ENCODE peak calls at places on chromosomes 13 and 19, in six cellular contexts. F is tibial nerve, Z is transverse colon, V is dorsolateral prefrontal cortex, Q is neural progenitor cell, N is left ventricle myocardium inferior. T is an unnamed sample.

GRCh38 chr19:18590273-18591272 is 2.0 kb downstream of the REX1BD start:
- DNase-seq in F (peak), Z (peak), V (peak), Q (peak), N (no peak), T (no peak)

GRCh38 chr19:7272856-7273578 is 21.2 kb downstream of the INSR start:
- DNase-seq in F (no peak), Z (no peak), V (no peak), Q (no peak), N (no peak), T (peak)

GRCh38 chr13:32126756-32127155 is 95.2 kb downstream of the FRY start:
- DNase-seq in F (no peak), Z (no peak), V (no peak), Q (no peak), N (no peak), T (no peak)

GRCh38 chr19:10293637-10294367 is 4.0 kb downstream of the ICAM5 start:
- DNase-seq in F (no peak), Z (no peak), V (no peak), Q (peak), N (no peak), T (no peak)

GRCh38 chr13:28609936-28610335 is 49.0 kb upstream of the POMP start:
- DNase-seq in F (no peak), Z (no peak), V (no peak), Q (no peak), N (no peak), T (no peak)

GRCh38 chr13:21025539-21025938 is 35.8 kb downstream of the LATS2 start:
- DNase-seq in F (no peak), Z (no peak), V (no peak), Q (no peak), N (no peak), T (no peak)

GRCh38 chr19:1049106-1049505 is 9.2 kb downstream of the ABCA7 start:
- DNase-seq in F (no peak), Z (no peak), V (no peak), Q (no peak), N (no peak), T (no peak)

GRCh38 chr13:111031531-111031961 is 83.6 kb upstream of the ARHGEF7 start:
- DNase-seq in F (no peak), Z (peak), V (no peak), Q (no peak), N (no peak), T (no peak)

GRCh38 chr19:1097810-1098176 is 2.6 kb upstream of the POLR2E start:
- DNase-seq in F (no peak), Z (no peak), V (no peak), Q (no peak), N (no peak), T (no peak)

GRCh38 chr19:14048439-14049153 is 13.3 kb downstream of the PALM3 start:
- DNase-seq in F (peak), Z (peak), V (no peak), Q (peak), N (peak), T (peak)

GRCh38 chr19:56071151-56071550 is 49.9 kb downstream of the ZNF787 start:
- DNase-seq in F (no peak), Z (no peak), V (no peak), Q (peak), N (no peak), T (peak)

GRCh38 chr19:14405380-14405757 is 13.8 kb downstream of the DDX39A start:
- DNase-seq in F (no peak), Z (no peak), V (no peak), Q (peak), N (no peak), T (no peak)

GRCh38 chr19:38671654-38672053 is 24.2 kb downstream of the ACTN4 start:
- DNase-seq in F (no peak), Z (no peak), V (no peak), Q (no peak), N (no peak), T (no peak)

GRCh38 chr13:66578305-66578704 is 651.8 kb downstream of the PCDH9 start:
- DNase-seq in F (no peak), Z (no peak), V (no peak), Q (no peak), N (no peak), T (no peak)

GRCh38 chr13:25874907-25875306 is 176.9 kb downstream of the SHISA2 start:
- DNase-seq in F (no peak), Z (peak), V (no peak), Q (no peak), N (no peak), T (peak)

GRCh38 chr19:33157906-33158305 is 26.0 kb downstream of the WDR88 start:
- DNase-seq in F (no peak), Z (no peak), V (no peak), Q (no peak), N (no peak), T (peak)

GRCh38 chr13:32285633-32285965 is 29.6 kb downstream of the ZAR1L start:
- DNase-seq in F (no peak), Z (no peak), V (no peak), Q (no peak), N (no peak), T (no peak)

DNA sequence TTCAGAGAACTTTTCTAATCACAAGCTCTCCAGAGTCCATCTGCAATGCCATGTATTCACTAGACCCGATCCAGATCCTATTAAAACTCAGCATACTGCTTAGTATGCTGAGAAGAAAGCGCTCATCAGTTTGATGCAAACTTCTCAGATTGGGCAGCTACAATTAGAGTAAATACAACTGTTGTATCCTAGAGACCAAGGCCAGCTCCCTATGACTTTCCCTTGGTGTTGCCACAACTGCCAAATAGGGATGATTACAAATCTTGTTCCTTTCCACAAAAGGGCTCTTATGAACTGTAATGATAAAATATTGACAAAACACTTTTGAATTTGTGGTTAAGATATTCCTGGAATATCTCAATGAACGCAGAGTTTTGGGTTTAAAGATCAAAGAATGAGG is 191.2 kb downstream of the SPRY2 start:
- DNase-seq in F (no peak), Z (no peak), V (no peak), Q (no peak), N (no peak), T (no peak)
- H3K27ac ChIP-seq in F (no peak), Z (no peak), V (no peak), Q (no peak), N (no peak), T (no peak)

GRCh38 chr19:49952475-49952829 is 8.5 kb downstream of the SIGLEC11 start:
- DNase-seq in F (no peak), Z (no peak), V (no peak), Q (no peak), N (no peak), T (no peak)

GRCh38 chr19:49953376-49953775 is 7.6 kb downstream of the SIGLEC11 start:
- DNase-seq in F (no peak), Z (no peak), V (no peak), Q (no peak), N (no peak), T (peak)

GRCh38 chr19:49951806-49952474 is 9.0 kb downstream of the SIGLEC11 start:
- DNase-seq in F (no peak), Z (no peak), V (no peak), Q (no peak), N (no peak), T (no peak)

GRCh38 chr19:49954092-49954825 is 6.7 kb downstream of the SIGLEC11 start:
- DNase-seq in F (no peak), Z (no peak), V (no peak), Q (no peak), N (no peak), T (peak)

DNA sequence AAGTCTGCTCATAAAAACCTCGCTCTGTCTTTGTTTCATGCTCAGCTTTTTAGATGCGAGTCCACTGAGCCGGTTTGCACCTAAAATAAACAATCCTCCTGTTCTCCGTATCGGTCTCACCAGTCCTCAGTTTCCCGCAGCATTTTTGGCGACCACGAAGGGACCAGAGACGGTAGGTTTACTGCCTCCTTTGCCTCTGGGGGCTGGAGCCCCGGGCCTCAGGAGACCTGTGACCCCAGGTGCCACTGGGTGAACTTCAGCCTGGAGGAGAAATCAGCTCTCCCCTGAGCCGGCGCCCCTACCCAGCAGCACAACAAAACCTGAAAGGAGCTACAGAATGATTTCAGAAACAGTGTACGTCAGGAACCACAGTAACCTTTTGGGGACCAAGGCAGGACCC is 8.1 kb downstream of the SIGLEC11 start:
- DNase-seq in F (no peak), Z (no peak), V (no peak), Q (no peak), N (no peak), T (no peak)
- H3K27ac ChIP-seq in F (no peak), Z (peak), V (no peak), Q (no peak), N (no peak), T (no peak)

DNA sequence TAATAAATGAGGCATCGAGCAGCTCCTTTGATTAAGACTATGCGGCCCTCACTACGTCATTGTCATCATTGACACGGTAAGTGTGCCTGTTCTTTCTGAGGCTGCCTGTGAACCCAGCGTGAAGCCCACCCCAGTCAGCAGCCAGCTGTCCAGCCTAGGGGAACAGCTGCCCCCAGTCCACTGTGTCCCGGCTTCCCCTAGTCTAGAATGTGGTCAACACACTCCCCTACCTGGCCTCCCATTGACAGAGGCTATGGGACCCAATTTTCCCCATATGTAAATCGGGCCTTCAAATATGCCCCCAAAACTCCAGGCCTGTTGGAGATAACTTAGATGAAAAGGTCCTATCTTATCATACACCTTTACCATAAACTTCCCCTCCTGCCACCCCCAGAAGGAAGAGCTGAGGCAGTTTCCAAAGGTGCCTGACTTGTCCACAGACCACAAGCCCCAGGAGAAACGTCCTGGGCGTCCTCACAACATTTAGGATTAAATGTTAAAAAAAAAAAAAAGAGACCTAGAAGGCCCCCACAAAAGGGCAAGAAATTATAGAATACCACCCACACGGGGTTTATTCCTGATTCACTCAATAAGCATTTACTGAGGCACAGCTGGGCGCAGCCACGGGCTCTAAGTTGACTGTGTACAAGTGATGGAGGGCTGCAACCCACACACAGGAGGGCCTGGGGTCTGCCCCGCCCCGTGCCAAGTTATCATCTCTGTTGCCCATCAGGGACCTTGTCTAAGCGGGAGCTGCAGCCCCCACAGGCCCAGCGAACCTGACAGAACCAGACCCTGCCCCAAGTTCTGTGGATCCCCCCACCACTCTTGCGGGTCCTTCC is 83.2 kb upstream of the TM9SF2 start:
- DNase-seq in F (no peak), Z (no peak), V (no peak), Q (no peak), N (no peak), T (no peak)
- H3K27ac ChIP-seq in F (no peak), Z (no peak), V (no peak), Q (no peak), N (no peak), T (no peak)

GRCh38 chr19:46787331-46788100 is 878 bp downstream of the SLC1A5 start:
- DNase-seq in F (peak), Z (peak), V (no peak), Q (peak), N (peak), T (peak)
- H3K27ac ChIP-seq in F (peak), Z (peak), V (no peak), Q (no peak), N (peak), T (peak)

GRCh38 chr19:17113127-17113785 is 37.7 kb downstream of the MYO9B start:
- DNase-seq in F (no peak), Z (no peak), V (no peak), Q (no peak), N (no peak), T (no peak)
- H3K27ac ChIP-seq in F (no peak), Z (peak), V (peak), Q (no peak), N (peak), T (peak)

DNA sequence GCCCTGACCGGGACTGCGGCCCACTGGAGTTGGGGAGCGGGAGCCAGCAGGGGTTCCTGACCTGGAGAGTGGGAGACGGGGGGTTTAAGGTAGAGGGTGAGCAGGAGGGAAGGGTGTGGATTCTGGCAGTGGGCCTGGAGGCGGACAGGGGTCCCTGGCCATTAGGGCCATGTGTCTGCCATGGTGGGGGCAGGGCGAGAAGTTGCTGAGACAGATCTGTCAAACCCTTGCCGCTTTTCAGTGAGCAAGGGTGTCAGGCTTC is 12.2 kb upstream of the SELENOW start:
- DNase-seq in F (no peak), Z (no peak), V (no peak), Q (no peak), N (no peak), T (no peak)
- H3K27ac ChIP-seq in F (no peak), Z (no peak), V (peak), Q (no peak), N (no peak), T (no peak)

GRCh38 chr13:113906566-113906965 is 42.7 kb upstream of the GAS6 start:
- DNase-seq in F (no peak), Z (no peak), V (peak), Q (no peak), N (no peak), T (no peak)
- H3K27ac ChIP-seq in F (no peak), Z (no peak), V (no peak), Q (no peak), N (no peak), T (no peak)

GRCh38 chr13:46668906-46669525 is 116.0 kb downstream of the LRCH1 start:
- DNase-seq in F (no peak), Z (no peak), V (no peak), Q (no peak), N (no peak), T (no peak)
- H3K27ac ChIP-seq in F (no peak), Z (peak), V (no peak), Q (no peak), N (peak), T (no peak)

GRCh38 chr13:50358715-50359367 is 343.6 kb downstream of the KCNRG start:
- DNase-seq in F (no peak), Z (no peak), V (no peak), Q (no peak), N (no peak), T (no peak)
- H3K27ac ChIP-seq in F (peak), Z (peak), V (no peak), Q (no peak), N (peak), T (no peak)

GRCh38 chr19:5090465-5090779 is 121.5 kb downstream of the KDM4B start:
- DNase-seq in F (no peak), Z (no peak), V (no peak), Q (no peak), N (no peak), T (no peak)

GRCh38 chr19:5091576-5092215 is 122.8 kb downstream of the KDM4B start:
- DNase-seq in F (peak), Z (no peak), V (no peak), Q (no peak), N (no peak), T (no peak)

GRCh38 chr19:5092444-5092843 is 123.5 kb downstream of the KDM4B start:
- DNase-seq in F (no peak), Z (no peak), V (no peak), Q (no peak), N (no peak), T (no peak)

GRCh38 chr19:5089283-5089682 is 120.4 kb downstream of the KDM4B start:
- DNase-seq in F (no peak), Z (no peak), V (no peak), Q (no peak), N (no peak), T (no peak)

DNA sequence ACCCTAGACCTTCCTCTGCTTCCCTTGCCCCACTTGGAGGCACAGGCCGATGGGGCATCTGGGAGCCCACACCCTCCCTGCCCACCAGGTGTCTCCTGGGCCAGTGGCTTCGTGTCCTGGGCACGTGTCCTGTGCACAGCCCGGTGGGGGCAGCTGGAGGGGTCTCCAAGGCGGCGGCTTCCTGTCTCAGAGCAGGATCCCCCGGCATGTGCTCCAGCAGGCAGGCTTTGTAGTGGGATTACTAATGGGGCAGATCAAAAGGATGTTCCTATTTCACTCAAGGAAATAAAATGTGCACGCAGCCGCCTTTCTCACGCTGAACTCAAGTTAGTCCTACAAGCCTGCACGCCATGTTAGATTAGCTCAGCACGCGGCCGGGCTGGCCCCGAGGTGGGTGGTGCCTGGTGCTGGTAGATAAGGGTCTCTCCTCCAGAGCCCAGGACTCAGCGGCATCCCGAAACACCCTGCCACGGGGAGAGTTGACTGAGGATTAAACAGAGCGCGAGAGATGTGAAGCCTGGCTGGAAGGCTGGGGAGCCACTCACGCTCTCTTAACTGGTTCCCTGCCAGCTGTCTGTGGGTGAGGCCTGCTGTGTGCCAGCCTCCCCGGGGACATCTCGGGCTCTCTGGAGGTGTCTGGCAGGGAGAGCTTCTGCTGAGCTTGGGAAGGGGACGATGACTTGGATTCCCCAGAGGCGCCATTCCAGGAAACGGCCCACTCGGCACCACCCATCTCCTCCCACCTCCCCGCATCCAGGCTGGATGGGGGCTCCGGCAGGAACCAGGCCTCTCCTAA is 122.1 kb downstream of the KDM4B start:
- DNase-seq in F (peak), Z (no peak), V (peak), Q (peak), N (peak), T (no peak)
- H3K27ac ChIP-seq in F (peak), Z (peak), V (no peak), Q (peak), N (peak), T (no peak)

T was measured in HL-60.